ENCODE peak calls at places on chromosomes 2 and 18, in five cellular contexts. P, T, B, F and S are unnamed samples.

GRCh38 chr18:74455386-74455785 is 1.7 kb downstream of the DIPK1C start:
- DNase-seq in P (no peak), T (no peak), B (no peak), F (no peak), S (no peak)

GRCh38 chr18:11029021-11029420 is 120.3 kb downstream of the PIEZO2 start:
- DNase-seq in P (no peak), T (no peak), B (no peak), F (no peak), S (no peak)

GRCh38 chr2:59684101-59684770 is 869.2 kb downstream of the BCL11A start:
- DNase-seq in P (no peak), T (no peak), B (no peak), F (no peak), S (no peak)

GRCh38 chr2:75560768-75561565 is at the start of gene EVA1A:
- DNase-seq in P (no peak), T (peak; percentile 81), B (peak; percentile 3), F (peak; percentile 46), S (peak; percentile 41)

GRCh38 chr2:232901711-232902578 is 31.9 kb downstream of the SNORC start:
- DNase-seq in P (no peak), T (peak; percentile 94), B (peak; percentile 93), F (no peak), S (no peak)

GRCh38 chr2:166230024-166230723 is 102.4 kb upstream of the SCN1A start:
- DNase-seq in P (no peak), T (peak; percentile 70), B (no peak), F (no peak), S (no peak)

GRCh38 chr2:233320470-233320869 is 12.9 kb downstream of the SAG start:
- DNase-seq in P (no peak), T (no peak), B (no peak), F (no peak), S (no peak)

GRCh38 chr18:9950289-9951016 is 36.6 kb downstream of the VAPA start:
- DNase-seq in P (no peak), T (peak; percentile 54), B (no peak), F (no peak), S (no peak)

GRCh38 chr2:178403671-178404379 is 47.1 kb downstream of the PRKRA start:
- DNase-seq in P (no peak), T (no peak), B (no peak), F (no peak), S (peak; percentile 82)

GRCh38 chr2:219247678-219248642 is 2.7 kb downstream of the STK16 start:
- DNase-seq in P (no peak), T (no peak), B (no peak), F (peak; percentile 64), S (peak; percentile 47)

GRCh38 chr18:34501553-34501952 is 208.5 kb upstream of the DTNA start:
- DNase-seq in P (no peak), T (no peak), B (no peak), F (no peak), S (no peak)

GRCh38 chr2:147424766-147425165 is 420.1 kb upstream of the ACVR2A start:
- DNase-seq in P (no peak), T (no peak), B (no peak), F (no peak), S (no peak)

GRCh38 chr2:165562235-165562634 is 92.7 kb downstream of the CSRNP3 start:
- DNase-seq in P (no peak), T (no peak), B (no peak), F (no peak), S (no peak)

GRCh38 chr2:65435625-65436168 is 3.3 kb upstream of the SPRED2 start:
- DNase-seq in P (peak; percentile 90), T (peak; percentile 85), B (peak; percentile 85), F (peak; percentile 86), S (peak; percentile 65)
- TF ChIP-seq CTCF in P (no peak), T (no peak), B (no peak), F (no peak), S (no peak)

DNA sequence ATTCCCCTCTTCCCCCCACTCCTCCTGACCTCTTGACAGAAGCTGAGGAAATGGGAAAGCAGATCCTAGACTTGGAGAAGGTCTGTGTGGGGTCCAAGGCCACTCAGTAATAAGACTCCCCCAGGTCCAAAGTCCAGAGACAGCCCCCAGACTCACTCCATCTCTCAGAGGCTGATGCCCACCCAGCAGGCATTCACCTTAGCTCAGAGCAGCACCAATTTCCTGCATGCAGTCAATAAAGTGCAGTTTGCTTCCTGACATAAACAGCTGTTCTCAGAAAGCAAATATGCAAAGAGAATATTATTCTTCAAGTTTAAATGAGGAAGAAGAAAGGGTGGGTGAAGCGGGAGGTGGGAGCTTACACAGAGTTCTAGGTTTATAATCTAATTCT is 84.1 kb upstream of the RTN4 start:
- DNase-seq in P (no peak), T (no peak), B (no peak), F (no peak), S (peak; percentile 16)
- H3K4me3 ChIP-seq in P (no peak overlapping the region), T (no peak overlapping the region), B (no peak overlapping the region), F (no peak overlapping the region), S (peak overlapping the region; percentile 58)

GRCh38 chr18:33404244-33404873 is 36.2 kb downstream of the CCDC178 start:
- DNase-seq in P (no peak), T (no peak), B (no peak), F (no peak), S (no peak)
- TF ChIP-seq CTCF in P (no peak), T (peak; percentile 31), B (no peak), F (no peak), S (no peak)

DNA sequence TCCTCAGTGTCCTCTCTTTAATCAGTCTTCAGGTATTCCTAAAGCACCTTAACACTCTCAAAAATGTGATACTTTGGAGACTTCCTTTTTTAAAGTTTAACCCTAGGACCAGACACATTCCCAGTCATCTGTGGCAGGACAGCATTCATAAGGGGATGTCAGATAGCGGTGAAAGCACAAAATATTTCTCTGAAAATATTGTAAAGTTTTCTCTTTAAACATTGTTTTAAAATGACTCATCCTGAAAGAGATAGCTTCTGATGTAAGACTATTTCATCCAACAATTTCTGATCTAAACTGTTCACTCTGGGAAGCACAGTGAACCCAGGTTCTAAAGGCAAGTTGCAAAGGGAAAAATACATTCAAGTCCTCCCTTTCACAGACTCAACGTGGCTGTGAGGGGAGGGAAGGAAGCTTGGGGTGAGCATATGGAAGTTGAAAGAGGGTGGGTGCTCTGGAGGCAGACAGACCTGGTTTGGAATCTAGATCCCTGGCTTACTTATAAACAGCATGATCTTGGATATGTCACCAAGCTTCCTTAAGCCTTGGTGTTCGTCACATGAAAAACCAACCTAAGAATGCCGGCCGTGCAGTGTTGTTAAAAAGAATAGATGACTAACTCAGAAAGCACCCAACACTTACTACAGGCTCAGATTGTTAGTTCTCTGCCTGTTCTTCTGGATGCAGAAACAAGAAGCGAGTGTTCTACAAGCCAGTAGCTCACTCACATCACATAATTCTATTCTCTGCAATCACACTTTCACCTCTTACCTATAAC is 12.1 kb downstream of the GALNT14 start:
- DNase-seq in P (no peak), T (no peak), B (no peak), F (no peak), S (no peak)
- H3K4me3 ChIP-seq in P (no peak overlapping the region), T (no peak overlapping the region), B (no peak overlapping the region), F (no peak overlapping the region), S (no peak overlapping the region)

GRCh38 chr18:8881103-8881502 is 175.7 kb downstream of the MTCL1 start:
- DNase-seq in P (no peak), T (no peak), B (no peak), F (no peak), S (no peak)

GRCh38 chr18:8876887-8877286 is 171.5 kb downstream of the MTCL1 start:
- DNase-seq in P (no peak), T (no peak), B (no peak), F (no peak), S (no peak)

GRCh38 chr18:8883409-8883668 is 178.0 kb downstream of the MTCL1 start:
- DNase-seq in P (no peak), T (no peak), B (no peak), F (no peak), S (no peak)

DNA sequence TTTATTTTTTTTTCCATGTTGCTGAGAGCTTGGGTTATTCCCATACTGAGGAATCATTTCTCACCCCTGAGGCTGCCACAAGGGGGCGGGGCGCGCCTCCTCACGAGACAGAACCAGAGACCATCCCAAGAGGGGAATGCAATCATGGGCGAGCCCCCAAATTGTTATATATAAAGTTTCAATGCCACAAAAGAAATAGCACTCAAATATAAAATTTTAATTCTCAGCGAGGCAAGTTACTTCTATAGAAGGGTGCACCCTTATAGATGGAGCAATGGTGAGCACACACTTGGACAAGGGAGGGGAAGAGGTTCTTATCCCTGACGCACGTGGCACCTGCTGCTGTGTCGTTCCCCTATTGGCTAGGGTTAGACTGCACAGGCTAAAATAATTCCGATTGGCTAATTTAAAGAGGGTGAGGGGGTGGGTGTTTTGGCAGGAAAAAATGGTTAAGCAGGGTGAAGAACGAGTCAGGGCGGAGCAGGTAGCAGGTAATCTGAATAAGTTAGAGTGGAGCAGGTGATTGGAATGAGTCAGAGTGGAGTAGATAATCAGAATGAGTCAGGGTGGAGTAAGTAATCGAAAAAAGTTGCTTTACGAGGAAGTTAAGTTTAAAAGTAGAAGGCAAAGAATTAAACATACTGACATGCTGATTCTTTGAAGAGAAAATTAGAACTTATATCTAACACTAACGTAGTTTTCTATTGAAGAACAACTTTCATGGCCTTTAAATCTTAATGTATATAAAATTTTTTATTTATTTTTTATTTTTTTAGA is 177.5 kb downstream of the MTCL1 start:
- DNase-seq in P (peak; percentile 60), T (no peak), B (no peak), F (no peak), S (no peak)
- TF ChIP-seq CTCF in P (peak; percentile 79), T (no peak), B (no peak), F (no peak), S (no peak)

DNA sequence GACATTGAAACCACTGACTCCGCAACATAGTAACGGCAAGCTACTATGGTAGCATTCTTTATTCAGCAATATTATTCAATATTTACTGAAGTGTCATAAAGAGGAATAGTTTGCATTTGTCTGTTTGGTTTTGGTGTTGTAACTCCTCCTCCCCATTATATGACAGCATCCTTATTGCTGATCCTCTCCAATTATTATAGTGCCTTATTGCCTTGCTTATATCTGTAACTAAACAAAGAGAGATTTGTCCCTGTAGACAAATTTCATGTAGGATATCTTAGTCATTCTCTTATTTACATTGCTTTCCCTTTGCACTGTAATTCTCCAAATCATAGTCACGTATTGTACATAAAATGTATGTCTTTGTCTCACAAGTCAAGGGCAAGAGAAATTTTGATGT is 1041.2 kb upstream of the ZEB2 start:
- DNase-seq in P (no peak), T (no peak), B (no peak), F (no peak), S (no peak)
- H3K4me3 ChIP-seq in P (no peak overlapping the region), T (no peak overlapping the region), B (no peak overlapping the region), F (no peak overlapping the region), S (no peak overlapping the region)

DNA sequence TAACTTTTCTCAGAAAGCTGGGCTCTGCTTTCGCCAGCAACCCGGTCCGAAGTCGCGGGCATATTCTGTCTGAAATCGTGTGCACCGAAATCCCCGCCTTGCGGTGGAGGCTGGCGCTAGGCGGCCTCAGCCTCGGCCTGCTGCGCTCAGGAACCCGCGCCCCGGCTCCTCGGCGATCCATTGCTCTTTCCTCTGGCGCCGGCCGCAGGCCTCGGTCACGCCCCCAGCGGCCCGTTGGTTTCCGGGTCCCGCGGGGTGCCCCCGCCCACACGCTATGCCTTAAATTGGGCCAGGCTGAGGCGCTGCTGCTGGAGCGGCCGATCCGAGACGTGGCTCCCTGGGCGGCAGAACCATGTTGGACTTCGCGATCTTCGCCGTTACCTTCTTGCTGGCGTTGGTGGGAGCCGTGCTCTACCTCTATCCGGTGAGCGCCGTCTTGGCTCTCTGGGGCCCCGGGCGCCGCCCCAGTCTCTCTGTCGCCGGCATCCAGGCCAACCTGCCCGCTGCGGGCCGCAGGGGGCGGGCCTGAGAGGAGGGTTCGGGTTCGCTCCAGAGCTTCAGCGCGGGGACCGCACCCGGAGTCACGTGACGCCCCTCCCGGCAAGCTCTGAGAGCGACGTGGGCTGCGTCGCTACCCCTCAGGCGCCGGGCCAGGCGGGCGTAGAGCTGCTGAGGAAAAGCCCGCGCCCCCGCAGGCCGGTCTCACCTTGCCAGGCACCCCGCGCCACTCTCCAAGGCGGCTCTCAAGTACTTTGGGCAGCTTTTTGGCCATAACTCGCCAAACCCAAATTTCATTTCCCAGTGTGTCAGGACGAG is at the start of gene CYP20A1:
- DNase-seq in P (peak; percentile 86), T (peak; percentile 94), B (peak; percentile 97), F (peak; percentile 98), S (peak; percentile 98)
- TF ChIP-seq CTCF in P (peak; percentile 32), T (peak; percentile 43), B (peak; percentile 28), F (peak; percentile 10), S (peak; percentile 26)